ENCODE peak calls at places on chromosomes 6 and 20, in four cellular contexts. Y, G, I and M are unnamed samples.

GRCh38 chr6:16043171-16044142 is 85.4 kb upstream of the MYLIP start:
- DNase-seq in Y (peak; percentile 32), I (no peak), G (no peak), M (peak; percentile 25)

GRCh38 chr6:7050911-7051779 is 56.6 kb upstream of the RREB1 start:
- DNase-seq in Y (peak; percentile 51), I (no peak), G (no peak), M (no peak)

GRCh38 chr6:1144842-1145755 is 166.8 kb upstream of the FOXQ1 start:
- DNase-seq in G (no peak), Y (no peak), I (no peak), M (no peak)

GRCh38 chr6:112337209-112337638 is 9.9 kb upstream of the RFPL4B start:
- DNase-seq in G (peak; percentile 21), Y (no peak), I (no peak), M (peak; percentile 7)

GRCh38 chr20:34062651-34063482 is 49.2 kb downstream of the EIF2S2 start:
- DNase-seq in I (no peak), G (no peak), Y (no peak), M (no peak)

GRCh38 chr20:41141153-41141815 is 3.9 kb downstream of the PLCG1 start:
- DNase-seq in I (no peak), Y (no peak), G (no peak), M (no peak)

GRCh38 chr6:135739288-135739687 is 112.2 kb upstream of the PDE7B start:
- DNase-seq in I (no peak), G (no peak), Y (no peak), M (no peak)

GRCh38 chr20:33789109-33789857 is 21.9 kb upstream of the CHMP4B start:
- DNase-seq in G (no peak), I (no peak), Y (no peak), M (no peak)

GRCh38 chr6:44247338-44248302 is 719 bp downstream of the HSP90AB1 start:
- DNase-seq in G (no peak), Y (peak; percentile 81), I (peak; percentile 54), M (peak; percentile 64)

GRCh38 chr20:54293526-54293925 is 85.6 kb downstream of the PFDN4 start:
- DNase-seq in I (no peak), Y (no peak), G (no peak), M (no peak)

GRCh38 chr20:1815502-1816085 is 79.6 kb upstream of the SIRPA start:
- DNase-seq in Y (no peak), G (no peak), I (no peak), M (no peak)

GRCh38 chr20:41524980-41525613 is 93.1 kb downstream of the CHD6 start:
- DNase-seq in I (no peak), Y (no peak), G (no peak), M (no peak)

GRCh38 chr6:110476046-110476849 is at the start of gene SLC22A16:
- DNase-seq in Y (no peak), I (peak; percentile 42), G (no peak), M (no peak)

GRCh38 chr6:143741480-143741879 is 63.7 kb downstream of the PHACTR2 start:
- DNase-seq in G (no peak), Y (no peak), I (peak; percentile 97), M (no peak)

GRCh38 chr6:37283786-37284185 is 25.8 kb upstream of the TMEM217 start:
- DNase-seq in I (no peak), Y (no peak), G (no peak), M (no peak)

GRCh38 chr20:46548688-46549087 is 1.8 kb downstream of the OCSTAMP start:
- DNase-seq in Y (no peak), I (no peak), G (no peak), M (no peak)

GRCh38 chr6:31575335-31575901 is at the start of gene TNF:
- DNase-seq in G (no peak), Y (peak; percentile 87), I (no peak), M (peak; percentile 63)

GRCh38 chr6:79446006-79446405 is 91.2 kb downstream of the LCA5 start:
- DNase-seq in Y (no peak), I (no peak), G (no peak), M (no peak)

GRCh38 chr6:168332020-168332419 is 12.4 kb upstream of the DACT2 start:
- DNase-seq in Y (no peak), G (no peak), I (no peak), M (no peak)

GRCh38 chr6:42451146-42451594 is 556 bp downstream of the TRERF1 start:
- DNase-seq in I (peak; percentile 56), G (no peak), Y (peak; percentile 75), M (no peak)

GRCh38 chr6:158158748-158159147 is 9.3 kb downstream of the SERAC1 start:
- DNase-seq in I (no peak), Y (no peak), G (no peak), M (no peak)

GRCh38 chr6:7523922-7524321 is 17.5 kb upstream of the DSP start:
- DNase-seq in Y (no peak), G (no peak), I (no peak), M (no peak)

GRCh38 chr6:139448094-139448649 is 73.7 kb upstream of the CITED2 start:
- DNase-seq in G (no peak), I (no peak), Y (peak; percentile 32), M (no peak)

GRCh38 chr20:2738331-2738730 is 45.8 kb downstream of the EBF4 start:
- DNase-seq in G (no peak), I (no peak), Y (no peak), M (no peak)

GRCh38 chr20:51258582-51259175 is 235.8 kb upstream of the KCNG1 start:
- DNase-seq in G (no peak), Y (no peak), I (no peak), M (no peak)

GRCh38 chr6:79617521-79617941 is 13.6 kb upstream of the SH3BGRL2 start:
- DNase-seq in G (no peak), I (no peak), Y (no peak), M (no peak)